ENCODE peak calls at places on chromosomes 3 and 15, in four cellular contexts. C is breast epithelium, B is lower leg skin, S is ovary. M is an unnamed sample.

GRCh38 chr15:40992241-40992741 is 39.0 kb downstream of the CHAC1 start:
- DNase-seq in C (no peak), B (no peak), S (no peak), M (no peak)

GRCh38 chr3:50620846-50621245 is 3.9 kb downstream of the MAPKAPK3 start:
- DNase-seq in C (no peak), B (no peak), S (no peak), M (no peak)

GRCh38 chr3:130894130-130894872 is 417 bp downstream of the ATP2C1 start:
- DNase-seq in C (no peak), B (peak; percentile 89), S (peak; percentile 36), M (peak; percentile 76)

GRCh38 chr3:11431319-11431718 is 159.1 kb downstream of the ATG7 start:
- DNase-seq in C (no peak), B (no peak), S (no peak), M (no peak)

GRCh38 chr3:48186993-48187578 is 1.1 kb downstream of the CDC25A start:
- DNase-seq in C (no peak), B (peak; percentile 20), S (no peak), M (no peak)

GRCh38 chr3:105744202-105744601 is 124.6 kb downstream of the CBLB start:
- DNase-seq in C (no peak), B (no peak), S (no peak), M (no peak)

GRCh38 chr15:101495334-101496197 is 6.1 kb upstream of the PCSK6 start:
- DNase-seq in C (peak; percentile 2), B (peak; percentile 79), S (no peak), M (no peak)

GRCh38 chr3:88038561-88038960 is 20.2 kb downstream of the CGGBP1 start:
- DNase-seq in C (no peak), B (no peak), S (no peak), M (no peak)

GRCh38 chr3:141828487-141829284 is 47.8 kb upstream of the ATP1B3 start:
- DNase-seq in C (peak; percentile 65), B (peak; percentile 92), S (no peak), M (peak; percentile 25)

GRCh38 chr15:64354683-64355558 is 1.1 kb downstream of the CSNK1G1 start:
- DNase-seq in C (no peak), B (no peak), S (no peak), M (peak; percentile 29)

GRCh38 chr3:16687206-16687605 is 82.0 kb upstream of the DAZL start:
- DNase-seq in C (no peak), B (no peak), S (no peak), M (no peak)

GRCh38 chr3:184691397-184692131 is 20.3 kb downstream of the MAGEF1 start:
- DNase-seq in C (no peak), B (no peak), S (peak; percentile 58), M (no peak)

GRCh38 chr3:63932509-63933212 is 20.5 kb upstream of the SCAANT1 start:
- DNase-seq in C (no peak), B (no peak), S (no peak), M (no peak)

GRCh38 chr3:61894988-61895935 is 333.9 kb downstream of the PTPRG start:
- DNase-seq in C (peak; percentile 54), B (peak; percentile 87), S (peak; percentile 25), M (peak; percentile 0)

GRCh38 chr3:184384856-184385422 is 5.1 kb downstream of the CHRD start:
- DNase-seq in C (no peak), B (no peak), S (no peak), M (no peak)

GRCh38 chr15:68986292-68986691 is 28.2 kb upstream of the NOX5 start:
- DNase-seq in C (no peak), B (no peak), S (no peak), M (no peak)

GRCh38 chr15:41241251-41241964 is 10.3 kb downstream of the CHP1 start:
- DNase-seq in C (no peak), B (no peak), S (no peak), M (peak; percentile 62)

GRCh38 chr3:172096881-172097420 is 57.6 kb downstream of the FNDC3B start:
- DNase-seq in C (no peak), B (no peak), S (no peak), M (peak; percentile 33)

GRCh38 chr15:74259324-74259712 is 23.2 kb downstream of the CCDC33 start:
- DNase-seq in C (no peak), B (no peak), S (no peak), M (no peak)

GRCh38 chr15:99536422-99537033 is 29.3 kb upstream of the MEF2A start:
- DNase-seq in C (peak; percentile 70), B (peak; percentile 89), S (no peak), M (no peak)

GRCh38 chr3:50817756-50818518 is 143.2 kb downstream of the DOCK3 start:
- DNase-seq in C (no peak), B (no peak), S (no peak), M (no peak)

GRCh38 chr3:169748670-169749069 is 16.2 kb downstream of the TERC start:
- DNase-seq in C (no peak), B (no peak), S (no peak), M (no peak)

GRCh38 chr15:90165157-90165556 is 36.0 kb upstream of the SEMA4B start:
- DNase-seq in C (no peak), B (no peak), S (no peak), M (no peak)

GRCh38 chr3:15102256-15102655 is 3.3 kb upstream of the RBSN start:
- DNase-seq in C (peak; percentile 69), B (peak; percentile 91), S (no peak), M (no peak)

GRCh38 chr15:37134699-37135131 is 34.4 kb upstream of the MEIS2 start:
- DNase-seq in C (no peak), B (no peak), S (no peak), M (peak; percentile 54)

GRCh38 chr3:160184655-160185054 is 40.6 kb upstream of the C3orf80 start:
- DNase-seq in C (no peak), B (no peak), S (no peak), M (no peak)

GRCh38 chr3:110344897-110345767 is 726.5 kb upstream of the NECTIN3 start:
- DNase-seq in C (no peak), B (no peak), S (no peak), M (no peak)

DNA sequence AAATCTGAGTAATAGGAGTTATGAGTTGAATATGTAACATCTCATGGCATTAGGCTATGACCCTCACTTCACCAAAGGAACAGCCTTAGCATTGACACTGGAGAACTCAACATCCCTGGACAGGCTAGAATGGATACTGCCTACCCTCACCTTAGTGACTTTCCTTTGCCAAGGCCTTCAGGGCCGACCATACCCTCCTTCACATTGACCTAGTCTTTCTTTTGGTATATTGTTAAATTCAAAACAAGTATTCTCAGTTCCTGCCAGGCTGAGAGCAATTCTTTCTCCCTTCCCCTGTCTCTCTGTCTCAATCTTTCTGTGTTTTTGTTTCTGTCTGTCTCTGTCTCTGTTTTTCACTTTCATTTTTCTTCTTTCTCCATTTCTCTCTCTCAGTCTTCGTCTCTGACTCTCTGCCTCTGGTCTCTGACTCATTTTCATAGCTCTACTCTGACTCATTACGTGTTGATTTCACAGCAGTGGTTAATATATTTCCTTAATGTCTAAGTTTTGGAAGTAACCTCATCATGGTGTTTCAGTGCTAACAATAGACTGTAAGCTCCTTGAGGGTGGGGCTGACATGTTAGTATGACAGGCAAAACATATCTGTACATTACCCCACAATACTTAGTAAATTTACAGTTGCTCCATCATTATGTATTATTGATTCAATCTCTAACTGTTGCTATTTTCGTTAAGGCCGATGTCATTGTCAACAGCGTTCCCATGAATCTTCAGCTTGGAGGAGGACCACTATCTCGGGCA is 32.5 kb downstream of the PARP15 start:
- DNase-seq in C (no peak), B (no peak), S (no peak), M (no peak)
- TF ChIP-seq POLR2A in C (no peak), B (no peak), S (no peak), M (no peak)

GRCh38 chr3:31013843-31014242 is 119.4 kb upstream of the GADL1 start:
- DNase-seq in C (no peak), B (no peak), S (no peak), M (no peak)
- TF ChIP-seq POLR2A in C (no peak), B (no peak), S (no peak), M (no peak)

DNA sequence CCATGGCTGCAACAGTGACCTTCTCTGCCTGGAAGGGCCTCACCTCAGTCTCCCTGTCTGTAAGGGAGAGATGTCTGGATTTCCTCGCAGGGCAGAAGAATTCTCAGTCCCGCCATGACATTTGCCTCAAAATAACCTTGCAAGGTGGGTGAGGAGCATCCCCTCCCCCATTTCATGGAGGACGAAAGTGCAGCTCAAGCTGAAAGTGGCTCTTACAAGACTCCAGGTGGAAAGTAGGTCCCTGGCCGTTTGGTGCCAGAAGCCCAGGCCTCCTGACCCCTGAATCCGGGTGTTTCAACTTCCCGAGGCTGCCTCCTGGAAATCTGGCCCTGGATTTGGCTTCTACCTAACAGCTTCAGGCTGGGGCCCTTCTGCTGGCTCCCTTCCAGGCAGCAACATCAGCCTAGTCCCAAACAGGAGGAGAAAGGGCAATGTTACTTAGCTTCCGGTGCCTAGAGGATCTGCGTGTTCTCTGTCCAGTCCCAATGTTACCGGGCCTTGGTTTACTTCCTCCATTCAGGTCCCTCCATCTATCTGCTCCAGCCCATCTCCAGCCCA is 769 bp upstream of the CSPG4 start:
- DNase-seq in C (no peak), B (no peak), S (peak; percentile 70), M (no peak)
- TF ChIP-seq POLR2A in C (no peak), B (no peak), S (no peak), M (no peak)

GRCh38 chr15:85708402-85708932 is 86.3 kb downstream of the KLHL25 start:
- DNase-seq in C (no peak), B (no peak), S (no peak), M (no peak)
- TF ChIP-seq POLR2A in C (no peak), B (no peak), S (no peak), M (no peak)

DNA sequence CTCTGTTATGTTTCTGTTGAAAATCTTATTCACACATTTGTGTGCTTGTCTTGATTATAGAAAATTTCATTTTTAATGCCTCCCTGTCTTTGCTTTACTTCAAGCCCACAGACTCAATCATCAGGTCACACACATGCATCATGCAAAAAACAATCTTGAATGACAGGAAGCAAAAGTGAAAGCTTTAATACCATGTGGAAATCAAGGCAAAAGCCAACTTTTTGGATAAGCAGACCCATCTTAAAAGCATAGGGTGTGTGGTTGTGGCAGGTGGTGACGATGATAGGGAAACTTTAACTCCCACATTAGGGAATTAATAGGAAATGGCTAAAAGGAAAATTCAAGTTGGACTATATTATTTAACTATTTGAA is 155.9 kb upstream of the EOMES start:
- DNase-seq in C (no peak), B (no peak), S (no peak), M (no peak)
- TF ChIP-seq POLR2A in C (no peak), B (no peak), S (no peak), M (no peak)

GRCh38 chr15:80152896-80153876 is at the start of gene FAH:
- DNase-seq in C (no peak), B (peak; percentile 92), S (peak; percentile 32), M (peak; percentile 73)
- TF ChIP-seq POLR2A in C (no peak), B (no peak), S (peak; percentile 34), M (peak; percentile 32)

GRCh38 chr3:122382888-122383666 is at the start of gene MIX23:
- DNase-seq in C (peak; percentile 78), B (peak; percentile 96), S (peak; percentile 82), M (peak; percentile 88)
- TF ChIP-seq POLR2A in C (no peak), B (no peak), S (peak; percentile 42), M (peak; percentile 50)

M was measured in erythroblast.